ENCODE peak calls at places on chromosomes 6 and 20, in eight cellular contexts. G is neuronal stem cell, Z is BE2C, H is cardiac muscle cell, Y is SJSA1, U is hepatocyte, F is prostate gland, S is mesendoderm. I is an unnamed sample.

GRCh38 chr6:147958683-147959082 is 384.0 kb upstream of the SASH1 start:
- DNase-seq in G (no peak), F (peak; percentile 10), H (peak; percentile 9), Z (no peak), S (no peak), U (no peak), Y (no peak), I (no peak)

GRCh38 chr20:13765299-13765698 is 19.4 kb downstream of the ESF1 start:
- DNase-seq in Y (no peak), U (no peak), H (no peak), F (no peak), S (no peak), G (no peak), Z (no peak), I (no peak)

GRCh38 chr6:136225496-136225895 is 24.6 kb downstream of the MTFR2 start:
- DNase-seq in U (peak; percentile 19), Y (no peak), F (no peak), Z (no peak), H (no peak), S (peak; percentile 6), G (no peak), I (peak; percentile 31)

GRCh38 chr6:41664271-41664670 is 26.0 kb downstream of the MDFI start:
- DNase-seq in H (no peak), Z (no peak), Y (no peak), F (no peak), S (no peak), G (no peak), U (no peak), I (no peak)

GRCh38 chr6:42118162-42119001 is 24.0 kb downstream of the C6orf132 start:
- DNase-seq in Y (no peak), S (no peak), U (peak; percentile 85), G (no peak), F (peak; percentile 90), Z (no peak), H (no peak), I (no peak)

GRCh38 chr20:61127311-61128044 is 124.6 kb upstream of the CDH4 start:
- DNase-seq in Z (no peak), S (no peak), G (no peak), Y (peak; percentile 35), U (no peak), F (no peak), H (no peak), I (no peak)

GRCh38 chr6:2721219-2721618 is 29.5 kb downstream of the MYLK4 start:
- DNase-seq in G (no peak), H (no peak), F (no peak), S (no peak), Z (no peak), U (no peak), Y (no peak), I (no peak)

GRCh38 chr20:44217342-44218092 is 6.9 kb upstream of the OSER1 start:
- DNase-seq in H (peak; percentile 86), G (peak; percentile 64), S (peak; percentile 85), F (peak; percentile 74), U (peak; percentile 83), Y (peak; percentile 58), Z (peak; percentile 87), I (peak; percentile 59)

GRCh38 chr20:19256085-19256484 is 43.6 kb downstream of the SLC24A3 start:
- DNase-seq in H (no peak), S (no peak), Z (no peak), F (no peak), U (no peak), Y (no peak), G (no peak), I (no peak)

GRCh38 chr6:102154176-102154575 is 760.7 kb downstream of the GRIK2 start:
- DNase-seq in H (no peak), Y (no peak), S (peak; percentile 9), F (no peak), G (no peak), Z (no peak), U (no peak), I (no peak)

GRCh38 chr6:9646346-9647042 is 768.4 kb downstream of the TFAP2A start:
- DNase-seq in F (no peak), H (peak; percentile 7), S (peak; percentile 10), Z (no peak), Y (no peak), G (no peak), U (peak; percentile 11), I (no peak)

GRCh38 chr20:32473231-32474008 is 111.7 kb downstream of the NOL4L start:
- DNase-seq in F (no peak), H (no peak), S (no peak), Z (peak; percentile 11), U (no peak), Y (no peak), G (peak; percentile 82), I (no peak)

GRCh38 chr6:13131935-13132661 is 196.2 kb downstream of the TBC1D7 start:
- DNase-seq in S (no peak), G (no peak), Z (no peak), U (no peak), Y (no peak), F (no peak), H (no peak), I (no peak)

GRCh38 chr20:458766-459165 is 3.6 kb downstream of the TBC1D20 start:
- DNase-seq in Z (no peak), F (no peak), S (no peak), U (no peak), H (no peak), Y (no peak), G (no peak), I (no peak)

GRCh38 chr20:462199-462991 is at the start of gene TBC1D20:
- DNase-seq in Y (peak; percentile 70), U (peak; percentile 95), Z (peak; percentile 81), G (peak; percentile 76), F (peak; percentile 83), H (peak; percentile 94), S (peak; percentile 91), I (peak; percentile 90)

GRCh38 chr20:460707-461106 is 1.6 kb downstream of the TBC1D20 start:
- DNase-seq in S (no peak), Z (no peak), U (no peak), H (no peak), G (no peak), Y (no peak), F (peak; percentile 21), I (no peak)

GRCh38 chr20:461254-462198 is 807 bp downstream of the TBC1D20 start:
- DNase-seq in F (peak; percentile 37), H (peak; percentile 74), S (peak; percentile 60), U (peak; percentile 75), G (peak; percentile 42), Y (peak; percentile 65), Z (peak; percentile 52), I (no peak)

DNA sequence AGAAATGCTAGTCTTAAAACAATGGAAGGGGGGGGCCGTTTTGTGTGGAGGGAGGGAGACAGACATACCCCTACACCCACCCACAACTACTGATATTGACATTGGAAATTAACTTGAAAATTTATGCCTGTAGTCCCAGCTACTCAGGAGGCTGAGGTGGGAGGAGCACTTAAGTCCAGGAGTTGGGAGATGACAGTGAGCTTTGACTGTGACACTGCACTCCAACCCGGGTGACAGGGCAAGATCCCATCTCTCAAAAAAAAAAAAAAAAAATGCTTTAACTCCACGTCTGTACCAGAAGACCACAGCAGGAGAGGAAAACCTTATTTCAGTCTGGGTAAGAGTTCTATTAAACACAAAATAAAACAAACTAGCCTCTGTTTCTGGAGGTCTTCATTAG is 2.2 kb downstream of the TBC1D20 start:
- DNase-seq in Z (no peak), F (no peak), S (no peak), H (no peak), G (no peak), Y (no peak), U (no peak), I (no peak)
- H3K4me3 ChIP-seq in Z (no peak overlapping the region), F (no peak overlapping the region), S (no peak overlapping the region), H (no peak overlapping the region), G (no peak overlapping the region), Y (no peak overlapping the region), U (no peak overlapping the region), I (no peak overlapping the region)

GRCh38 chr6:44404715-44405099 is 17.2 kb downstream of the CDC5L start:
- DNase-seq in Z (no peak), U (no peak), Y (no peak), F (no peak), H (no peak), G (no peak), S (no peak), I (no peak)
- H3K36me3 ChIP-seq in Z (peaks cover 89% of the 10 kb centered on the region), U (no peaks in the 10 kb centered on the region), Y (peaks cover 80% of the 10 kb centered on the region), F (peaks cover 4% of the 10 kb centered on the region), H (peaks cover 39% of the 10 kb centered on the region), G (peaks cover 93% of the 10 kb centered on the region), S (peaks cover 20% of the 10 kb centered on the region), I (no peaks in the 10 kb centered on the region)

GRCh38 chr6:144284753-144285547 is at the start of gene UTRN:
- DNase-seq in Z (peak; percentile 8), S (peak; percentile 94), Y (peak; percentile 91), U (peak; percentile 88), F (peak; percentile 76), H (peak; percentile 92), G (peak; percentile 88), I (peak; percentile 86)

GRCh38 chr6:144285548-144285797 is 338 bp downstream of the UTRN start:
- DNase-seq in Z (no peak), U (no peak), G (no peak), S (no peak), Y (peak; percentile 69), F (no peak), H (no peak), I (no peak)

GRCh38 chr6:144285798-144286502 is 815 bp downstream of the UTRN start:
- DNase-seq in Y (peak; percentile 83), H (peak; percentile 83), F (peak; percentile 68), S (peak; percentile 82), Z (peak; percentile 5), G (no peak), U (peak; percentile 66), I (peak; percentile 76)

GRCh38 chr6:144283781-144284473 is 1.2 kb upstream of the UTRN start:
- DNase-seq in S (peak; percentile 44), G (no peak), F (peak; percentile 29), H (peak; percentile 9), Y (peak; percentile 59), U (no peak), Z (no peak), I (no peak)

GRCh38 chr6:144284474-144284752 is 722 bp upstream of the UTRN start:
- DNase-seq in F (no peak), Y (no peak), S (no peak), G (no peak), Z (no peak), U (no peak), H (no peak), I (no peak)
- H3K4me3 ChIP-seq in F (peak overlapping the region; percentile 83), Y (peak overlapping the region; percentile 88), S (peak overlapping the region; percentile 65), G (peak overlapping the region; percentile 98), Z (no peak overlapping the region), U (peak overlapping the region; percentile 73), H (peak overlapping the region; percentile 54), I (peak overlapping the region; percentile 73)

GRCh38 chr6:156390621-156391378 is 386.4 kb upstream of the ARID1B start:
- DNase-seq in H (no peak), S (peak; percentile 30), Z (peak; percentile 19), F (no peak), Y (no peak), G (no peak), U (no peak), I (no peak)

GRCh38 chr6:156387472-156387871 is 389.7 kb upstream of the ARID1B start:
- DNase-seq in U (no peak), F (no peak), S (no peak), Z (no peak), G (no peak), Y (no peak), H (no peak), I (no peak)

GRCh38 chr6:156391977-156392376 is 385.2 kb upstream of the ARID1B start:
- DNase-seq in Z (no peak), Y (no peak), U (no peak), G (no peak), H (no peak), S (no peak), F (no peak), I (no peak)

GRCh38 chr6:156391379-156391777 is 385.8 kb upstream of the ARID1B start:
- DNase-seq in S (no peak), H (no peak), Z (no peak), F (no peak), Y (no peak), U (no peak), G (no peak), I (no peak)

GRCh38 chr6:156389296-156389695 is 387.9 kb upstream of the ARID1B start:
- DNase-seq in F (no peak), Y (no peak), H (no peak), S (no peak), G (no peak), U (no peak), Z (no peak), I (no peak)
- H3K36me3 ChIP-seq in F (no peaks in the 10 kb centered on the region), Y (no peaks in the 10 kb centered on the region), H (no peaks in the 10 kb centered on the region), S (no peaks in the 10 kb centered on the region), G (no peaks in the 10 kb centered on the region), U (no peaks in the 10 kb centered on the region), Z (no peaks in the 10 kb centered on the region), I (no peaks in the 10 kb centered on the region)